ENCODE peak calls at places on chromosome 18, in eight cellular contexts. B, O, K, T, Y, V, A and I are unnamed samples.

GRCh38 chr18:30925795-30926194 is 116.7 kb downstream of the DSC3 start:
- DNase-seq in B (no peak), V (no peak), T (no peak), O (no peak), Y (no peak), K (no peak), A (no peak), I (peak)

GRCh38 chr18:6994719-6995430 is 122.7 kb downstream of the LAMA1 start:
- DNase-seq in A (no peak), Y (no peak), O (no peak), K (no peak), T (no peak), B (no peak), V (peak), I (peak)

GRCh38 chr18:11902522-11903292 is 5.4 kb downstream of the MPPE1 start:
- DNase-seq in Y (no peak), V (no peak), A (no peak), B (no peak), K (no peak), O (no peak), T (no peak), I (peak)

GRCh38 chr18:33194793-33195192 is 245.7 kb downstream of the CCDC178 start:
- DNase-seq in O (no peak), Y (no peak), V (no peak), A (no peak), B (no peak), T (no peak), K (no peak), I (no peak)

GRCh38 chr18:24995056-24995455 is 356.9 kb downstream of the ZNF521 start:
- DNase-seq in T (no peak), B (no peak), V (peak), O (no peak), K (peak), Y (no peak), A (no peak), I (no peak)

GRCh38 chr18:69326094-69326493 is 74.6 kb upstream of the DOK6 start:
- DNase-seq in O (no peak), V (peak), Y (no peak), T (no peak), K (no peak), B (no peak), A (no peak), I (no peak)

GRCh38 chr18:44774191-44774590 is 93.5 kb downstream of the SETBP1 start:
- DNase-seq in B (no peak), T (no peak), O (no peak), V (no peak), Y (no peak), K (no peak), A (no peak), I (no peak)

GRCh38 chr18:77985486-77985885 is 735.8 kb downstream of the GALR1 start:
- DNase-seq in O (no peak), Y (no peak), A (no peak), K (no peak), T (no peak), B (no peak), V (no peak), I (no peak)

GRCh38 chr18:47929681-47930085 is 776 bp downstream of the SMAD2 start:
- DNase-seq in T (no peak), Y (no peak), A (no peak), K (no peak), O (no peak), B (no peak), V (peak), I (peak)

GRCh38 chr18:25136416-25137132 is 215.4 kb downstream of the ZNF521 start:
- DNase-seq in Y (peak), B (no peak), O (no peak), V (no peak), K (no peak), A (no peak), T (no peak), I (peak)

GRCh38 chr18:61502472-61502871 is 169.2 kb downstream of the CDH20 start:
- DNase-seq in O (no peak), Y (peak), V (peak), K (no peak), A (no peak), B (peak), T (no peak), I (peak)

GRCh38 chr18:3903341-3903740 is 453.4 kb downstream of the TGIF1 start:
- DNase-seq in Y (no peak), V (peak), A (no peak), T (no peak), K (no peak), B (no peak), O (no peak), I (peak)

GRCh38 chr18:41096504-41096903 is 858.5 kb upstream of the PIK3C3 start:
- DNase-seq in T (no peak), A (no peak), V (peak), Y (no peak), O (no peak), K (no peak), B (peak), I (peak)

GRCh38 chr18:63646916-63647315 is 2.9 kb upstream of the SERPINB4 start:
- DNase-seq in B (no peak), Y (no peak), V (no peak), T (no peak), A (no peak), O (no peak), K (no peak), I (peak)

GRCh38 chr18:76491801-76492668 is 3.0 kb downstream of the ZNF516 start:
- DNase-seq in V (peak), Y (no peak), T (peak), O (peak), K (no peak), B (no peak), A (no peak), I (no peak)